ENCODE peak calls at places on chromosomes 11 and 22, in ten cellular contexts. One of them, this sample, is unnamed.

GRCh38 chr11:118067006-118067405 is 9.9 kb upstream of the TMPRSS4 start:
- DNase-seq in uterus: no peak
- DNase-seq in prostate gland: no peak
- DNase-seq in cardiac fibroblast: no peak
- DNase-seq in ovary: no peak
- DNase-seq in body of pancreas: no peak
- DNase-seq in GM12878: no peak
- DNase-seq in CD8-positive, alpha-beta memory T cell: no peak
- DNase-seq in neural progenitor cell: no peak
- DNase-seq in cardiac muscle cell: no peak
- DNase-seq in this sample: no peak

GRCh38 chr11:47295385-47295784 is 25.5 kb downstream of the MADD start:
- DNase-seq in cardiac fibroblast: no peak
- DNase-seq in GM12878: no peak
- DNase-seq in prostate gland: no peak
- DNase-seq in uterus: no peak
- DNase-seq in ovary: no peak
- DNase-seq in cardiac muscle cell: no peak
- DNase-seq in body of pancreas: no peak
- DNase-seq in CD8-positive, alpha-beta memory T cell: no peak
- DNase-seq in neural progenitor cell: no peak
- DNase-seq in this sample: no peak

GRCh38 chr11:126857860-126858808 is 142.4 kb downstream of the KIRREL3 start:
- DNase-seq in cardiac muscle cell: no peak
- DNase-seq in CD8-positive, alpha-beta memory T cell: no peak
- DNase-seq in prostate gland: no peak
- DNase-seq in uterus: no peak
- DNase-seq in cardiac fibroblast: peak; percentile 4
- DNase-seq in neural progenitor cell: no peak
- DNase-seq in GM12878: no peak
- DNase-seq in body of pancreas: peak; percentile 25
- DNase-seq in ovary: no peak
- DNase-seq in this sample: no peak

GRCh38 chr11:62546937-62547625 is 475 bp upstream of the AHNAK start:
- DNase-seq in neural progenitor cell: peak; percentile 62
- DNase-seq in uterus: peak; percentile 55
- DNase-seq in CD8-positive, alpha-beta memory T cell: no peak
- DNase-seq in prostate gland: peak; percentile 28
- DNase-seq in GM12878: no peak
- DNase-seq in cardiac fibroblast: peak; percentile 37
- DNase-seq in body of pancreas: no peak
- DNase-seq in ovary: peak; percentile 61
- DNase-seq in cardiac muscle cell: no peak
- DNase-seq in this sample: no peak

GRCh38 chr11:18836415-18836814 is 44.8 kb upstream of the PTPN5 start:
- DNase-seq in body of pancreas: no peak
- DNase-seq in CD8-positive, alpha-beta memory T cell: no peak
- DNase-seq in cardiac muscle cell: peak; percentile 77
- DNase-seq in neural progenitor cell: peak; percentile 60
- DNase-seq in prostate gland: no peak
- DNase-seq in cardiac fibroblast: no peak
- DNase-seq in uterus: no peak
- DNase-seq in ovary: no peak
- DNase-seq in GM12878: no peak
- DNase-seq in this sample: no peak

GRCh38 chr11:88434333-88434976 is 96.9 kb upstream of the CTSC start:
- DNase-seq in cardiac muscle cell: no peak
- DNase-seq in neural progenitor cell: no peak
- DNase-seq in uterus: no peak
- DNase-seq in cardiac fibroblast: no peak
- DNase-seq in body of pancreas: no peak
- DNase-seq in CD8-positive, alpha-beta memory T cell: no peak
- DNase-seq in GM12878: no peak
- DNase-seq in prostate gland: no peak
- DNase-seq in ovary: no peak
- DNase-seq in this sample: no peak

GRCh38 chr11:46322759-46323158 is 24.5 kb upstream of the DGKZ start:
- DNase-seq in cardiac fibroblast: no peak
- DNase-seq in body of pancreas: peak; percentile 32
- DNase-seq in ovary: no peak
- DNase-seq in CD8-positive, alpha-beta memory T cell: no peak
- DNase-seq in GM12878: no peak
- DNase-seq in neural progenitor cell: peak; percentile 27
- DNase-seq in prostate gland: no peak
- DNase-seq in uterus: no peak
- DNase-seq in cardiac muscle cell: no peak
- DNase-seq in this sample: no peak

GRCh38 chr11:65391007-65391406 is 4.6 kb downstream of the FRMD8 start:
- DNase-seq in neural progenitor cell: peak; percentile 42
- DNase-seq in cardiac fibroblast: peak; percentile 42
- DNase-seq in ovary: no peak
- DNase-seq in CD8-positive, alpha-beta memory T cell: no peak
- DNase-seq in uterus: no peak
- DNase-seq in body of pancreas: no peak
- DNase-seq in prostate gland: no peak
- DNase-seq in GM12878: no peak
- DNase-seq in cardiac muscle cell: no peak
- DNase-seq in this sample: no peak

GRCh38 chr22:45587638-45588481 is 83.8 kb upstream of the ATXN10 start:
- DNase-seq in CD8-positive, alpha-beta memory T cell: no peak
- DNase-seq in neural progenitor cell: no peak
- DNase-seq in cardiac fibroblast: no peak
- DNase-seq in uterus: no peak
- DNase-seq in cardiac muscle cell: no peak
- DNase-seq in ovary: no peak
- DNase-seq in body of pancreas: no peak
- DNase-seq in GM12878: no peak
- DNase-seq in prostate gland: no peak
- DNase-seq in this sample: no peak

GRCh38 chr22:38796262-38796957 is 2.5 kb upstream of the DNAL4 start:
- DNase-seq in GM12878: no peak
- DNase-seq in body of pancreas: no peak
- DNase-seq in prostate gland: no peak
- DNase-seq in cardiac fibroblast: peak; percentile 22
- DNase-seq in uterus: no peak
- DNase-seq in neural progenitor cell: no peak
- DNase-seq in cardiac muscle cell: no peak
- DNase-seq in ovary: no peak
- DNase-seq in CD8-positive, alpha-beta memory T cell: no peak
- DNase-seq in this sample: no peak

GRCh38 chr22:46986788-46987187 is 224.3 kb downstream of the TBC1D22A start:
- DNase-seq in cardiac muscle cell: no peak
- DNase-seq in GM12878: no peak
- DNase-seq in cardiac fibroblast: no peak
- DNase-seq in body of pancreas: no peak
- DNase-seq in uterus: no peak
- DNase-seq in ovary: no peak
- DNase-seq in prostate gland: no peak
- DNase-seq in neural progenitor cell: no peak
- DNase-seq in CD8-positive, alpha-beta memory T cell: no peak
- DNase-seq in this sample: no peak

GRCh38 chr22:39220897-39221850 is 23.6 kb downstream of the PDGFB start:
- DNase-seq in neural progenitor cell: no peak
- DNase-seq in cardiac fibroblast: peak; percentile 90
- DNase-seq in GM12878: no peak
- DNase-seq in cardiac muscle cell: no peak
- DNase-seq in ovary: no peak
- DNase-seq in uterus: no peak
- DNase-seq in body of pancreas: no peak
- DNase-seq in prostate gland: no peak
- DNase-seq in CD8-positive, alpha-beta memory T cell: peak; percentile 45
- DNase-seq in this sample: peak; percentile 33

GRCh38 chr11:75509201-75509600 is 16.5 kb downstream of the GDPD5 start:
- DNase-seq in cardiac muscle cell: no peak
- DNase-seq in body of pancreas: no peak
- DNase-seq in GM12878: no peak
- DNase-seq in prostate gland: no peak
- DNase-seq in CD8-positive, alpha-beta memory T cell: no peak
- DNase-seq in uterus: no peak
- DNase-seq in cardiac fibroblast: no peak
- DNase-seq in ovary: no peak
- DNase-seq in neural progenitor cell: no peak
- DNase-seq in this sample: no peak

GRCh38 chr11:73284106-73284505 is 12.0 kb downstream of the P2RY6 start:
- DNase-seq in neural progenitor cell: no peak
- DNase-seq in ovary: no peak
- DNase-seq in cardiac muscle cell: no peak
- DNase-seq in GM12878: no peak
- DNase-seq in uterus: no peak
- DNase-seq in CD8-positive, alpha-beta memory T cell: no peak
- DNase-seq in body of pancreas: no peak
- DNase-seq in prostate gland: no peak
- DNase-seq in cardiac fibroblast: no peak
- DNase-seq in this sample: no peak

DNA sequence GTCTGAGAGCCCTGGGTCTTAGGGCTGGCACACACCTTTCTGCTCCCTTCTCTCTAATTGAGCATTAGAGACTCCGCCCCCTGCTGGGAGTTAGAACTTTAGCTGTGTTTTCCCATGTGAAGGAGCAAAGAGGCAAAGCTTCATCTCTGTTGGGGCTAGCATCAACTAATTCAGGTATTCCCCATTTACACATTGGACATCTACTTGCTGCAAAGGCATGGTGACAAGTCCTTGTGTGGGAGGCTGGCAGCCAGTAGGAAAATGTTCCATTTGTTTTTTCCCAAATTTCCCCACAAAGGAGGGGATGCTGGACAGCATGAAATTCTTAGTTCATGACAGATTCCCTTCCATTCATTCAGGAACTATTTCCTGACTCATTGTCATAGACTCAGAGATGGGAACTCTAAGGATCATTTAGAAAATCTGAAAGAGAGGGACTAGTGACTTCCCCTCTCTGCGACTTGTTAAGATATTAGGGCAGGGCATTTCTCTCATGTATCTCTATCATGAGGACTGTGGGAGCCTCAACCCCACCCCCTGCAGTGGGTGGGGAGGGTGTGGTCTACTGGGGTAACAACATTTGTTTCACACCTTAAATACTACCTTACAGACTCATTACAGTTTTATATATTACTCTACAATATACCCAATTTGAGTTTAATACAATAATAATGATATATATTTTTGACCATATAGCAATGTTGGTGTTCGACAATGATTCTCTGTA is 3.7 kb downstream of the CD44 start:
- DNase-seq in cardiac muscle cell: no peak
- DNase-seq in body of pancreas: peak; percentile 44
- DNase-seq in neural progenitor cell: peak; percentile 33
- DNase-seq in uterus: no peak
- DNase-seq in ovary: no peak
- DNase-seq in prostate gland: no peak
- DNase-seq in GM12878: no peak
- DNase-seq in cardiac fibroblast: peak; percentile 44
- DNase-seq in CD8-positive, alpha-beta memory T cell: peak; percentile 68
- DNase-seq in this sample: no peak
- H3K4me3 ChIP-seq in cardiac muscle cell: no peak overlapping the region
- H3K4me3 ChIP-seq in body of pancreas: no peak overlapping the region
- H3K4me3 ChIP-seq in neural progenitor cell: no peak overlapping the region
- H3K4me3 ChIP-seq in uterus: peak overlapping the region; percentile 96
- H3K4me3 ChIP-seq in ovary: no peak overlapping the region
- H3K4me3 ChIP-seq in prostate gland: no peak overlapping the region
- H3K4me3 ChIP-seq in GM12878: peak overlapping the region; percentile 56
- H3K4me3 ChIP-seq in cardiac fibroblast: peak overlapping the region; percentile 8
- H3K4me3 ChIP-seq in CD8-positive, alpha-beta memory T cell: peak overlapping the region; percentile 62
- H3K4me3 ChIP-seq in this sample: peak overlapping the region; percentile 86

GRCh38 chr11:58924230-58924629 is 15.1 kb upstream of the GLYATL1 start:
- DNase-seq in cardiac fibroblast: no peak
- DNase-seq in CD8-positive, alpha-beta memory T cell: no peak
- DNase-seq in cardiac muscle cell: no peak
- DNase-seq in uterus: no peak
- DNase-seq in neural progenitor cell: peak; percentile 20
- DNase-seq in prostate gland: no peak
- DNase-seq in GM12878: no peak
- DNase-seq in body of pancreas: no peak
- DNase-seq in ovary: no peak
- DNase-seq in this sample: no peak

GRCh38 chr11:58926251-58926650 is 13.0 kb upstream of the GLYATL1 start:
- DNase-seq in cardiac fibroblast: no peak
- DNase-seq in ovary: no peak
- DNase-seq in uterus: no peak
- DNase-seq in body of pancreas: no peak
- DNase-seq in prostate gland: peak; percentile 74
- DNase-seq in cardiac muscle cell: no peak
- DNase-seq in CD8-positive, alpha-beta memory T cell: no peak
- DNase-seq in GM12878: no peak
- DNase-seq in neural progenitor cell: no peak
- DNase-seq in this sample: no peak

GRCh38 chr11:58921778-58922390 is 17.4 kb upstream of the GLYATL1 start:
- DNase-seq in body of pancreas: no peak
- DNase-seq in uterus: no peak
- DNase-seq in cardiac fibroblast: no peak
- DNase-seq in ovary: no peak
- DNase-seq in prostate gland: no peak
- DNase-seq in CD8-positive, alpha-beta memory T cell: no peak
- DNase-seq in GM12878: no peak
- DNase-seq in cardiac muscle cell: no peak
- DNase-seq in neural progenitor cell: no peak
- DNase-seq in this sample: no peak

GRCh38 chr11:58922475-58922874 is 16.8 kb upstream of the GLYATL1 start:
- DNase-seq in GM12878: no peak
- DNase-seq in cardiac muscle cell: no peak
- DNase-seq in ovary: no peak
- DNase-seq in body of pancreas: no peak
- DNase-seq in cardiac fibroblast: no peak
- DNase-seq in neural progenitor cell: no peak
- DNase-seq in prostate gland: peak; percentile 40
- DNase-seq in CD8-positive, alpha-beta memory T cell: no peak
- DNase-seq in uterus: no peak
- DNase-seq in this sample: no peak

GRCh38 chr11:58923300-58923788 is 15.9 kb upstream of the GLYATL1 start:
- DNase-seq in GM12878: no peak
- DNase-seq in ovary: no peak
- DNase-seq in cardiac fibroblast: peak; percentile 29
- DNase-seq in cardiac muscle cell: peak; percentile 52
- DNase-seq in CD8-positive, alpha-beta memory T cell: no peak
- DNase-seq in neural progenitor cell: peak; percentile 70
- DNase-seq in prostate gland: peak; percentile 22
- DNase-seq in uterus: no peak
- DNase-seq in body of pancreas: no peak
- DNase-seq in this sample: no peak
- H3K4me3 ChIP-seq in GM12878: no peak overlapping the region
- H3K4me3 ChIP-seq in ovary: no peak overlapping the region
- H3K4me3 ChIP-seq in cardiac fibroblast: no peak overlapping the region
- H3K4me3 ChIP-seq in cardiac muscle cell: no peak overlapping the region
- H3K4me3 ChIP-seq in CD8-positive, alpha-beta memory T cell: no peak overlapping the region
- H3K4me3 ChIP-seq in neural progenitor cell: no peak overlapping the region
- H3K4me3 ChIP-seq in prostate gland: no peak overlapping the region
- H3K4me3 ChIP-seq in uterus: no peak overlapping the region
- H3K4me3 ChIP-seq in body of pancreas: no peak overlapping the region
- H3K4me3 ChIP-seq in this sample: peak overlapping the region; percentile 20

GRCh38 chr11:69644962-69645675 is 4.2 kb downstream of the CCND1 start:
- DNase-seq in uterus: no peak
- DNase-seq in cardiac muscle cell: no peak
- DNase-seq in neural progenitor cell: no peak
- DNase-seq in cardiac fibroblast: no peak
- DNase-seq in prostate gland: no peak
- DNase-seq in ovary: no peak
- DNase-seq in CD8-positive, alpha-beta memory T cell: peak; percentile 46
- DNase-seq in body of pancreas: no peak
- DNase-seq in GM12878: no peak
- DNase-seq in this sample: no peak
- H3K4me3 ChIP-seq in uterus: no peak overlapping the region
- H3K4me3 ChIP-seq in cardiac muscle cell: no peak overlapping the region
- H3K4me3 ChIP-seq in neural progenitor cell: no peak overlapping the region
- H3K4me3 ChIP-seq in cardiac fibroblast: peak overlapping the region; percentile 98
- H3K4me3 ChIP-seq in prostate gland: no peak overlapping the region
- H3K4me3 ChIP-seq in ovary: no peak overlapping the region
- H3K4me3 ChIP-seq in CD8-positive, alpha-beta memory T cell: no peak overlapping the region
- H3K4me3 ChIP-seq in body of pancreas: no peak overlapping the region
- H3K4me3 ChIP-seq in GM12878: no peak overlapping the region
- H3K4me3 ChIP-seq in this sample: peak overlapping the region; percentile 73

GRCh38 chr11:72039108-72039850 is 40.6 kb downstream of the IL18BP start:
- DNase-seq in ovary: no peak
- DNase-seq in CD8-positive, alpha-beta memory T cell: no peak
- DNase-seq in body of pancreas: peak; percentile 77
- DNase-seq in GM12878: no peak
- DNase-seq in prostate gland: peak; percentile 23
- DNase-seq in cardiac muscle cell: peak; percentile 65
- DNase-seq in uterus: peak; percentile 34
- DNase-seq in neural progenitor cell: no peak
- DNase-seq in cardiac fibroblast: peak; percentile 50
- DNase-seq in this sample: no peak
- H3K4me3 ChIP-seq in ovary: peak overlapping the region; percentile 57
- H3K4me3 ChIP-seq in CD8-positive, alpha-beta memory T cell: peak overlapping the region; percentile 68
- H3K4me3 ChIP-seq in body of pancreas: peak overlapping the region; percentile 66
- H3K4me3 ChIP-seq in GM12878: peak overlapping the region; percentile 65
- H3K4me3 ChIP-seq in prostate gland: peak overlapping the region; percentile 38
- H3K4me3 ChIP-seq in cardiac muscle cell: peak overlapping the region; percentile 65
- H3K4me3 ChIP-seq in uterus: peak overlapping the region; percentile 79
- H3K4me3 ChIP-seq in neural progenitor cell: peak overlapping the region; percentile 54
- H3K4me3 ChIP-seq in cardiac fibroblast: peak overlapping the region; percentile 66
- H3K4me3 ChIP-seq in this sample: peak overlapping the region; percentile 70

This sample was measured in AG09309.